ENCODE peak calls at places on chromosomes 7 and 10, in six cellular contexts. P is foreskin fibroblast; E is activated CD4-positive, alpha-beta T cell treated with anti-CD3 and anti-CD28 coated beads, Interleukin-2, amount 10 ng/mL, durations not matched to agents 7 days and 5 days; U is LHCN-M2; R is skeletal muscle cell; S is endothelial cell. D is an unnamed sample.

GRCh38 chr10:60795465-60796202 is 17.4 kb downstream of the CDK1 start:
- DNase-seq in P (no peak), E (no peak), U (no peak), R (no peak), S (no peak), D (no peak)

GRCh38 chr10:93436577-93436976 is 45.6 kb downstream of the MYOF start:
- DNase-seq in P (peak; percentile 94), E (no peak), U (peak; percentile 99), R (peak; percentile 94), S (no peak), D (peak; percentile 60)

GRCh38 chr10:104548090-104548489 is 93.0 kb upstream of the SORCS3 start:
- DNase-seq in P (peak; percentile 53), E (no peak), U (peak; percentile 4), R (peak; percentile 0), S (peak; percentile 34), D (no peak)

GRCh38 chr7:130662426-130662825 is 6.1 kb downstream of the COPG2 start:
- DNase-seq in P (no peak), E (no peak), U (no peak), R (no peak), S (no peak), D (no peak)

GRCh38 chr7:26538683-26539082 is 247.0 kb downstream of the SNX10 start:
- DNase-seq in P (no peak), E (no peak), U (no peak), R (no peak), S (no peak), D (no peak)

GRCh38 chr10:27235706-27236105 is 4.9 kb downstream of the ACBD5 start:
- DNase-seq in P (no peak), E (no peak), U (no peak), R (no peak), S (no peak), D (no peak)

GRCh38 chr7:139669106-139670061 is 108.4 kb downstream of the HIPK2 start:
- DNase-seq in P (no peak), E (no peak), U (no peak), R (no peak), S (no peak), D (no peak)

GRCh38 chr7:114822131-114822530 is 99.8 kb upstream of the MDFIC start:
- DNase-seq in P (no peak), E (no peak), U (no peak), R (no peak), S (no peak), D (no peak)

GRCh38 chr7:127887631-127888030 is 143.6 kb downstream of the LRRC4 start:
- DNase-seq in P (no peak), E (no peak), U (no peak), R (no peak), S (no peak), D (no peak)

GRCh38 chr7:92837214-92837749 is 909 bp upstream of the CDK6 start:
- DNase-seq in P (peak; percentile 43), E (no peak), U (peak; percentile 62), R (no peak), S (no peak), D (peak; percentile 6)

GRCh38 chr7:104552102-104552501 is 223.7 kb downstream of the LHFPL3 start:
- DNase-seq in P (peak; percentile 5), E (peak; percentile 51), U (peak; percentile 13), R (peak; percentile 3), S (peak; percentile 69), D (no peak)

GRCh38 chr7:28155964-28156363 is 24.6 kb downstream of the JAZF1 start:
- DNase-seq in P (peak; percentile 84), E (no peak), U (peak; percentile 28), R (peak; percentile 82), S (no peak), D (no peak)

GRCh38 chr7:100153713-100154519 is 4.6 kb downstream of the TRAPPC14 start:
- DNase-seq in P (peak; percentile 41), E (no peak), U (no peak), R (no peak), S (no peak), D (peak; percentile 70)

GRCh38 chr10:98608417-98608816 is 161.7 kb upstream of the HPS1 start:
- DNase-seq in P (peak; percentile 24), E (no peak), U (no peak), R (no peak), S (no peak), D (no peak)

GRCh38 chr10:125023269-125023668 is 81.3 kb downstream of the ZRANB1 start:
- DNase-seq in P (no peak), E (no peak), U (no peak), R (no peak), S (no peak), D (no peak)

GRCh38 chr7:91941450-91941849 is 788 bp downstream of the AKAP9 start:
- DNase-seq in P (peak; percentile 46), E (peak; percentile 44), U (peak; percentile 71), R (no peak), S (peak; percentile 11), D (peak; percentile 19)

GRCh38 chr7:74344786-74345185 is 55.6 kb downstream of the CLIP2 start:
- DNase-seq in P (no peak), E (no peak), U (peak; percentile 66), R (no peak), S (no peak), D (peak; percentile 41)

GRCh38 chr10:49633327-49634045 is 19.6 kb downstream of the CHAT start:
- DNase-seq in P (no peak), E (no peak), U (no peak), R (no peak), S (no peak), D (peak; percentile 63)

GRCh38 chr10:24476913-24477312 is 246.8 kb downstream of the ARHGAP21 start:
- DNase-seq in P (no peak), E (no peak), U (no peak), R (no peak), S (no peak), D (no peak)

D was measured in osteoblast.